ENCODE peak calls at places on chromosomes 12 and 14, in nine cellular contexts. Y, L, B, X, K, I, S, O and H are unnamed samples.

GRCh38 chr12:101305226-101305779 is 25.4 kb downstream of the UTP20 start:
- DNase-seq in Y (no peak), L (no peak), B (no peak), X (no peak), K (no peak), I (no peak), S (no peak), O (no peak), H (no peak)

GRCh38 chr12:112809684-112810083 is 18.1 kb downstream of the RPH3A start:
- DNase-seq in Y (no peak), L (no peak), B (no peak), X (no peak), K (no peak), I (no peak), S (no peak), O (no peak), H (no peak)

GRCh38 chr14:54902143-54902520 is 494 bp downstream of the GCH1 start:
- DNase-seq in Y (peak), L (peak), B (peak), X (peak), K (peak), I (no peak), S (peak), O (peak), H (no peak)

GRCh38 chr12:26334621-26335124 is 139.3 kb downstream of the SSPN start:
- DNase-seq in Y (no peak), L (no peak), B (no peak), X (no peak), K (no peak), I (no peak), S (peak), O (no peak), H (no peak)

GRCh38 chr14:103380719-103381377 is 4.4 kb upstream of the MARK3 start:
- DNase-seq in Y (no peak), L (no peak), B (no peak), X (no peak), K (peak), I (no peak), S (no peak), O (no peak), H (no peak)

GRCh38 chr12:57852620-57853509 is 6.3 kb upstream of the CTDSP2 start:
- DNase-seq in Y (peak), L (no peak), B (no peak), X (peak), K (no peak), I (no peak), S (peak), O (no peak), H (no peak)

GRCh38 chr14:103741876-103742275 is 26.3 kb downstream of the ZFYVE21 start:
- DNase-seq in Y (no peak), L (no peak), B (no peak), X (no peak), K (no peak), I (no peak), S (no peak), O (no peak), H (no peak)

GRCh38 chr12:40099423-40099853 is 6.4 kb downstream of the SLC2A13 start:
- DNase-seq in Y (no peak), L (peak), B (peak), X (no peak), K (no peak), I (peak), S (no peak), O (no peak), H (no peak)

GRCh38 chr12:114918535-114919233 is 234.7 kb upstream of the TBX3 start:
- DNase-seq in Y (no peak), L (peak), B (no peak), X (no peak), K (peak), I (no peak), S (no peak), O (no peak), H (peak)

GRCh38 chr14:104967414-104968152 is 10.6 kb downstream of the AHNAK2 start:
- DNase-seq in Y (peak), L (peak), B (no peak), X (no peak), K (peak), I (no peak), S (peak), O (no peak), H (no peak)

GRCh38 chr12:11746024-11746771 is 96.7 kb downstream of the ETV6 start:
- DNase-seq in Y (no peak), L (peak), B (no peak), X (no peak), K (peak), I (no peak), S (no peak), O (peak), H (no peak)

GRCh38 chr12:7835116-7835515 is 37.6 kb downstream of the SLC2A14 start:
- DNase-seq in Y (no peak), L (no peak), B (no peak), X (no peak), K (no peak), I (no peak), S (no peak), O (no peak), H (no peak)

GRCh38 chr12:7834701-7835100 is 38.0 kb downstream of the SLC2A14 start:
- DNase-seq in Y (no peak), L (no peak), B (no peak), X (no peak), K (no peak), I (no peak), S (no peak), O (no peak), H (no peak)

GRCh38 chr12:7835766-7836165 is 36.9 kb downstream of the SLC2A14 start:
- DNase-seq in Y (no peak), L (no peak), B (no peak), X (no peak), K (no peak), I (no peak), S (no peak), O (no peak), H (no peak)

GRCh38 chr12:7833831-7834230 is 38.9 kb downstream of the SLC2A14 start:
- DNase-seq in Y (no peak), L (no peak), B (no peak), X (no peak), K (no peak), I (no peak), S (no peak), O (no peak), H (no peak)

GRCh38 chr12:7832059-7832696 is 40.5 kb downstream of the SLC2A14 start:
- DNase-seq in Y (peak), L (peak), B (no peak), X (no peak), K (peak), I (peak), S (no peak), O (peak), H (no peak)
- TF ChIP-seq CTCF in Y (no peak), L (peak), B (no peak), X (peak), K (peak), I (peak), S (peak), O (peak), H (peak)

GRCh38 chr12:186006-186625 is 27.8 kb downstream of the SLC6A12 start:
- DNase-seq in Y (no peak), L (no peak), B (no peak), X (no peak), K (no peak), I (no peak), S (no peak), O (no peak), H (no peak)
- TF ChIP-seq CTCF in Y (no peak), L (no peak), B (no peak), X (no peak), K (no peak), I (no peak), S (no peak), O (no peak), H (no peak)

GRCh38 chr12:3032770-3033537 is 44.2 kb upstream of the TSPAN9 start:
- DNase-seq in Y (no peak), L (no peak), B (peak), X (no peak), K (no peak), I (no peak), S (no peak), O (no peak), H (no peak)
- TF ChIP-seq CTCF in Y (no peak), L (no peak), B (no peak), X (no peak), K (no peak), I (no peak), S (no peak), O (no peak), H (no peak)

GRCh38 chr14:100641274-100641860 is 54.1 kb upstream of the BEGAIN start:
- DNase-seq in Y (no peak), L (no peak), B (no peak), X (no peak), K (no peak), I (no peak), S (no peak), O (no peak), H (no peak)
- TF ChIP-seq CTCF in Y (no peak), L (no peak), B (no peak), X (no peak), K (no peak), I (no peak), S (no peak), O (no peak), H (no peak)

DNA sequence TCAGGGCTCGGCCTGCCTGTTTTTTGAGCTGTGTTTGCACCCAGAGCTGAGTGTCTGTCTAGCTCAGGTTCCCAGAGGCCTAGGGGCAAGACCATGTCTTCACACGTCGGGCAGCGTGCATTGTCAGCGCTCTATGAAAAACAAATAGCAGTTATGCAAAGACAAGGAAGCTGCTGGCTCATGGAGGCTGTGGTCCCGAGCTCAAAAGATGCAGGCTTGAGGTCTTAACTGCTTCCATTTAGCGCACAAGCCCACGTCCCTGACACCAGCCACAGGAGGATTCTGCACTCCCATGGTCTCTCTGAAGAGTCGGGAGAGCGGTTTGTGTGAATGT is 48.6 kb downstream of the NINJ2 start:
- DNase-seq in Y (no peak), L (no peak), B (no peak), X (no peak), K (no peak), I (no peak), S (no peak), O (no peak), H (no peak)
- TF ChIP-seq CTCF in Y (no peak), L (no peak), B (no peak), X (no peak), K (no peak), I (no peak), S (no peak), O (no peak), H (no peak)

GRCh38 chr12:131454418-131455217 is 256.3 kb upstream of the SFSWAP start:
- DNase-seq in Y (peak), L (peak), B (no peak), X (peak), K (peak), I (no peak), S (no peak), O (peak), H (no peak)
- TF ChIP-seq CTCF in Y (peak), L (peak), B (peak), X (peak), K (peak), I (peak), S (peak), O (peak), H (peak)

DNA sequence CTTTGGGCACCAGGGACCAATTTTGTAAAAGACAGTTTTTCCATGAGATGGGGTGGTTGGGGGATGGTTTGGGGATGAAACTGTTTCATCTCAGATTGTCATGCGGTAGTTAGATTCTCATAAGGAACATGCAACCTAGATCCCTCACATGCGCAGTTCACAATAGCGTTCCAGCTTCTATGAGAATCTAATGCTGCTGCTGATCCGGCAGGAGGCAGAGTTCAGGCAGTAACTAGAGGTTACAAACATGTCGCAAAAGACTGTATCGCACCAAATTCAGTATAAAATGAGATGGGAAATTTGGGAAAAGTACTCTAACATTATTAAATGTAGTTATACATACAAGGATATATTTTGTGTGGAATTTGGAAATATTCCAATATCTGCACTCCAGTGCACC is 213.2 kb upstream of the LRFN5 start:
- DNase-seq in Y (no peak), L (no peak), B (no peak), X (no peak), K (no peak), I (no peak), S (no peak), O (no peak), H (no peak)
- TF ChIP-seq CTCF in Y (no peak), L (no peak), B (no peak), X (no peak), K (no peak), I (no peak), S (no peak), O (no peak), H (no peak)

DNA sequence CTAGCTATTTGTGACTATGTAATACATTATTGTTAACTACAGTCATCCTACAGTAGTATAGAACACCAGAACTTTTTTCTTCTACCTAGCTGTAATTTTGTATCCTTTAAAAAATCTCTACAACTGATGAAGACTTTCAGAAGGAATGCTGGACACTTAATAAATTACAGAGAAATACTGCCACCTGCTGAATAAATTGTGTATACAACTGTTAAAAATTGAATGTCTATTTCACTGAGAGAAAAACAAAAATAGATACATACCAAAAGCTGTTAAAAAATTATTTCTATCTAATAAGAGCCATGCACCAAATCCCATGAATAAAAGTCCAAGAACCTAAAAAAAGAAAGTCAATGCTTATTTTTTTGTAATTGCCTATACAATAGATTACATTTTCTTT is 6.6 kb downstream of the TSPAN19 start:
- DNase-seq in Y (no peak), L (peak), B (no peak), X (no peak), K (peak), I (no peak), S (no peak), O (peak), H (no peak)
- TF ChIP-seq CTCF in Y (peak), L (peak), B (peak), X (peak), K (peak), I (peak), S (peak), O (peak), H (peak)

GRCh38 chr14:99604766-99605298 is 825 bp upstream of the CCDC85C start:
- DNase-seq in Y (peak), L (peak), B (peak), X (peak), K (peak), I (no peak), S (no peak), O (peak), H (no peak)
- TF ChIP-seq CTCF in Y (no peak), L (no peak), B (no peak), X (no peak), K (no peak), I (no peak), S (no peak), O (no peak), H (no peak)